ENCODE peak calls at places on chromosomes 5 and 9, in ten cellular contexts. J is brain microvascular endothelial cell; E is psoas muscle; G is left ventricle myocardium inferior; I is cardiac muscle cell; Q is CD8-positive, alpha-beta T cell; W is neural progenitor cell; T is endothelial cell of umbilical vein; Y is IMR-90; B is H1. K is an unnamed sample.

GRCh38 chr9:80294955-80295354 is 723.2 kb downstream of the TLE4 start:
- DNase-seq in J (no peak), Q (no peak), E (no peak), Y (no peak), G (no peak), W (no peak), T (no peak), B (no peak), I (no peak), K (no peak)

GRCh38 chr5:58201922-58202648 is 257.8 kb downstream of the PLK2 start:
- DNase-seq in W (no peak), E (no peak), I (no peak), B (no peak), J (peak; percentile 8), Y (no peak), G (no peak), T (no peak), Q (no peak), K (no peak)

GRCh38 chr5:36236801-36237200 is 4.9 kb downstream of the NADK2 start:
- DNase-seq in J (no peak), T (no peak), B (no peak), Y (no peak), W (no peak), Q (no peak), E (no peak), G (no peak), I (no peak), K (no peak)

GRCh38 chr9:17843236-17843635 is 264.4 kb downstream of the SH3GL2 start:
- DNase-seq in E (no peak), B (no peak), W (no peak), I (no peak), Q (no peak), T (no peak), G (no peak), Y (no peak), J (no peak), K (no peak)

GRCh38 chr5:58447231-58447630 is 12.7 kb downstream of the PLK2 start:
- DNase-seq in E (no peak), G (no peak), I (no peak), Q (no peak), B (no peak), J (no peak), T (no peak), W (no peak), Y (peak; percentile 70), K (no peak)

GRCh38 chr9:137299938-137300337 is 2.1 kb downstream of the NRARP start:
- DNase-seq in E (no peak), W (peak; percentile 59), Y (no peak), B (peak; percentile 71), J (no peak), G (peak; percentile 23), I (peak; percentile 53), Q (no peak), T (peak; percentile 37), K (no peak)

GRCh38 chr9:124818431-124819281 is 34.6 kb upstream of the WDR38 start:
- DNase-seq in G (no peak), Q (no peak), B (no peak), I (no peak), T (no peak), J (peak; percentile 40), E (no peak), W (no peak), Y (peak; percentile 74), K (peak; percentile 82)

GRCh38 chr5:99285606-99286005 is 356.8 kb upstream of the CHD1 start:
- DNase-seq in J (no peak), B (no peak), G (no peak), I (no peak), Q (no peak), E (no peak), T (no peak), Y (no peak), W (no peak), K (no peak)

GRCh38 chr5:172216345-172216744 is 22.4 kb downstream of the EFCAB9 start:
- DNase-seq in E (no peak), B (no peak), Q (no peak), I (no peak), J (no peak), W (no peak), T (no peak), G (no peak), Y (peak; percentile 11), K (no peak)

GRCh38 chr5:41883940-41884339 is 13.7 kb upstream of the OXCT1 start:
- DNase-seq in Q (no peak), J (no peak), E (no peak), Y (no peak), I (no peak), W (no peak), T (no peak), B (no peak), G (no peak), K (no peak)

GRCh38 chr9:116152390-116152789 is 1.2 kb upstream of the PAPPA start:
- DNase-seq in B (no peak), W (no peak), J (no peak), Q (no peak), E (no peak), T (no peak), Y (peak; percentile 70), G (no peak), I (peak; percentile 25), K (no peak)

GRCh38 chr5:65926893-65927292 is 518 bp downstream of the ERBIN start:
- DNase-seq in J (no peak), Y (no peak), T (no peak), G (no peak), B (no peak), I (peak; percentile 47), E (no peak), W (peak; percentile 45), Q (no peak), K (no peak)

GRCh38 chr9:109912082-109912581 is 132.1 kb downstream of the PALM2AKAP2 start:
- DNase-seq in B (no peak), I (no peak), J (no peak), W (no peak), Q (no peak), Y (peak; percentile 93), T (peak; percentile 97), E (no peak), G (no peak), K (peak; percentile 58)

GRCh38 chr9:74172874-74173273 is 324.3 kb upstream of the RORB start:
- DNase-seq in Q (no peak), I (no peak), T (no peak), B (no peak), J (no peak), Y (no peak), W (no peak), E (no peak), G (no peak), K (no peak)

GRCh38 chr5:97046270-97046982 is 96.0 kb downstream of the LIX1 start:
- DNase-seq in W (no peak), B (no peak), Y (peak; percentile 25), G (no peak), Q (no peak), I (no peak), J (no peak), T (no peak), E (no peak), K (no peak)
- TF ChIP-seq CTCF in W (no peak), B (no peak), Y (no peak), G (no peak), Q (no peak), I (no peak), J (no peak), T (no peak), E (no peak), K (no peak)

DNA sequence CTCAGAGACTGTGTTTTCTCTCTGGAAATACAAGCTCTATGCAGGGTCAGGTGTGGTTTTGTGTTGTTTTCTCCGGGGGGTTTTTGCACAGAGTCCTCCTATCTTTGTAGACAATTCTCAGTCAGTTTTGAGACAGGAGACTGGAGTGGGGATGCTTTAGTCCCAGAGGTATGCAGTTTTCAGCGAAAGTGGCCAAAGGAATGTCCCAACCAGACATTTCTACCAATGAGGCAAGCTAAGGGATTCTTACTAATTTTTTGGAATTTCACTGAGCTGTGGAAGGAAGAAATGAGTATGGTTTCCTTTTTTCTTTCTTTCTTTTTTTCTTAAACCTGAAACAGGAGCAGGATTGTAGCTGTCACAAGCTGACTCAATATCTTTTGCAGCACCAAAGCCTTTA is 35.3 kb upstream of the PLPP1 start:
- DNase-seq in G (no peak), I (no peak), Q (no peak), Y (peak; percentile 42), B (no peak), E (no peak), J (peak; percentile 42), T (no peak), W (peak; percentile 10), K (no peak)
- H3K27ac ChIP-seq in G (peak overlapping the region; percentile 60), I (no peak overlapping the region), Q (no peak overlapping the region), Y (no peak overlapping the region), B (peak overlapping the region; percentile 60), E (no peak overlapping the region), J (no peak overlapping the region), T (no peak overlapping the region), W (no peak overlapping the region), K (no peak overlapping the region)

GRCh38 chr9:129731477-129732085 is 21.3 kb downstream of the PTGES start:
- DNase-seq in J (no peak), T (no peak), G (no peak), E (no peak), B (no peak), Q (no peak), Y (no peak), W (no peak), I (no peak), K (no peak)

GRCh38 chr9:129724456-129725190 is 28.2 kb downstream of the PTGES start:
- DNase-seq in E (no peak), I (no peak), G (no peak), Y (no peak), W (no peak), Q (no peak), J (no peak), T (no peak), B (no peak), K (no peak)

GRCh38 chr9:129725841-129726251 is 27.0 kb downstream of the PTGES start:
- DNase-seq in Q (no peak), G (no peak), W (no peak), E (no peak), B (no peak), I (no peak), Y (peak; percentile 58), T (no peak), J (no peak), K (no peak)

GRCh38 chr9:129726322-129727160 is 26.3 kb downstream of the PTGES start:
- DNase-seq in E (peak; percentile 88), I (peak; percentile 77), T (peak; percentile 51), W (peak; percentile 93), B (peak; percentile 93), Q (peak; percentile 64), G (peak; percentile 68), Y (peak; percentile 78), J (peak; percentile 57), K (peak; percentile 92)

DNA sequence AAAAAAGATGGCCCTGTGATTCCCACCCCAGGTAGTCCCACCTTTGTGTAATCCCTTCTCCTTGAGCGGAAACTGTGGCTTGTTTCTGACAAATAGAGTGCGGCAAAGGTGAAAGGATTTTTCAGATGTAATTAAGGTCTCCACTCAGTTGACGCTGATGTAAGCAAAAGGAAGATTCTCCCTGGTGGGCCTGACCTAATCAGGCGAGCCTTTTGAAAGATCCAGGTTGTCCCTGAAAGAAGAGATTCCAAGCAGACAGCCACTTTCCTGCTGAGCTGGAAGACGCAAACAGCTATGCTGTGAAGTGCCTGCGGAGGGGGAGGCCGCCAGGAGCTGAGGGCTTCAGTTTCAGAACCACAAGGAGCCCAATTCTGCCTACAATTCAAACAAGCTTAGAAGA is 24.1 kb downstream of the PTGES start:
- DNase-seq in G (no peak), Q (no peak), W (no peak), B (no peak), I (no peak), E (no peak), Y (no peak), J (no peak), T (no peak), K (no peak)
- TF ChIP-seq CTCF in G (no peak), Q (no peak), W (no peak), B (no peak), I (no peak), E (no peak), Y (no peak), J (no peak), T (no peak), K (no peak)

GRCh38 chr5:150778103-150778516 is 447 bp upstream of the SMIM3 start:
- DNase-seq in J (peak; percentile 55), E (no peak), G (no peak), B (no peak), I (no peak), Y (peak; percentile 51), T (peak; percentile 65), Q (no peak), W (no peak), K (no peak)
- H3K27ac ChIP-seq in J (peak overlapping the region; percentile 63), E (peak overlapping the region; percentile 79), G (peak overlapping the region; percentile 96), B (no peak overlapping the region), I (peak overlapping the region; percentile 90), Y (peak overlapping the region; percentile 74), T (no peak overlapping the region), Q (peak overlapping the region; percentile 41), W (no peak overlapping the region), K (peak overlapping the region; percentile 82)

K was measured in RWPE1.